ENCODE peak calls at places on chromosomes 2 and 18, in eight cellular contexts. E is HCT116; Y is CD8-positive, alpha-beta memory T cell; R is IMR-90; A is thoracic aorta; M is upper lobe of left lung; U is lower lobe of right lung; X is body of pancreas. D is an unnamed sample.

GRCh38 chr18:22031581-22031980 is 137.8 kb upstream of the GATA6 start:
- DNase-seq in X (no peak), E (no peak), U (no peak), Y (no peak), A (no peak), R (no peak), M (no peak), D (no peak)

GRCh38 chr2:201139836-201140599 is 24.1 kb downstream of the CFLAR start:
- DNase-seq in X (no peak), R (no peak), U (no peak), Y (no peak), A (no peak), E (no peak), M (no peak), D (no peak)

GRCh38 chr2:113198790-113199612 is 25.2 kb downstream of the PSD4 start:
- DNase-seq in A (no peak), E (peak; percentile 71), M (peak; percentile 88), X (peak; percentile 92), U (peak; percentile 89), Y (peak; percentile 57), R (peak; percentile 47), D (peak; percentile 49)

GRCh38 chr2:226902041-226902972 is 66.5 kb downstream of the RHBDD1 start:
- DNase-seq in A (no peak), R (no peak), E (no peak), Y (no peak), X (no peak), M (no peak), U (no peak), D (no peak)

GRCh38 chr2:53275743-53276142 is 491.9 kb upstream of the CHAC2 start:
- DNase-seq in R (no peak), U (no peak), Y (no peak), M (no peak), E (no peak), X (no peak), A (no peak), D (no peak)

GRCh38 chr2:216690451-216691209 is 4.7 kb downstream of the IGFBP5 start:
- DNase-seq in E (no peak), M (no peak), U (no peak), X (peak; percentile 28), Y (no peak), R (peak; percentile 66), A (peak; percentile 63), D (no peak)

GRCh38 chr2:64442801-64443429 is 11.0 kb upstream of the LGALSL start:
- DNase-seq in R (no peak), X (no peak), U (no peak), Y (no peak), A (no peak), E (no peak), M (no peak), D (no peak)

GRCh38 chr18:45054595-45054994 is 373.9 kb downstream of the SETBP1 start:
- DNase-seq in A (no peak), M (no peak), E (no peak), Y (no peak), X (no peak), R (no peak), U (no peak), D (no peak)

GRCh38 chr2:164388511-164388910 is 232.8 kb downstream of the GRB14 start:
- DNase-seq in Y (no peak), E (no peak), X (no peak), U (no peak), M (no peak), A (no peak), R (peak; percentile 63), D (no peak)

GRCh38 chr2:38446972-38447561 is 70.0 kb upstream of the ATL2 start:
- DNase-seq in R (no peak), E (no peak), X (no peak), M (no peak), A (no peak), Y (no peak), U (no peak), D (no peak)

GRCh38 chr2:147133273-147133901 is 711.4 kb upstream of the ACVR2A start:
- DNase-seq in U (no peak), A (no peak), R (no peak), Y (no peak), M (no peak), E (no peak), X (no peak), D (no peak)

GRCh38 chr18:79484661-79485621 is 89.2 kb downstream of the NFATC1 start:
- DNase-seq in E (no peak), M (no peak), Y (no peak), A (no peak), R (peak; percentile 98), U (peak; percentile 43), X (peak; percentile 31), D (no peak)

GRCh38 chr2:171595896-171596295 is 73.6 kb downstream of the CYBRD1 start:
- DNase-seq in Y (no peak), R (peak; percentile 95), E (no peak), X (no peak), U (no peak), A (no peak), M (no peak), D (no peak)

GRCh38 chr2:30267161-30267568 is 35.8 kb downstream of the LBH start:
- DNase-seq in M (no peak), A (no peak), R (no peak), Y (peak; percentile 32), U (no peak), X (no peak), E (no peak), D (peak; percentile 11)

GRCh38 chr2:42048318-42049251 is 764 bp downstream of the PKDCC start:
- DNase-seq in E (no peak), U (no peak), X (no peak), R (peak; percentile 45), Y (no peak), A (no peak), M (no peak), D (no peak)

GRCh38 chr2:72920317-72921087 is 3.2 kb downstream of the EMX1 start:
- DNase-seq in M (peak; percentile 17), R (peak; percentile 30), A (no peak), E (no peak), U (no peak), X (no peak), Y (no peak), D (no peak)

GRCh38 chr2:206095925-206096324 is 10.0 kb upstream of the INO80D start:
- DNase-seq in M (no peak), X (no peak), R (peak; percentile 32), U (no peak), E (no peak), A (no peak), Y (no peak), D (no peak)

GRCh38 chr2:185255566-185255965 is 483.0 kb upstream of the FSIP2 start:
- DNase-seq in R (no peak), E (no peak), A (no peak), Y (no peak), U (no peak), M (no peak), X (no peak), D (no peak)

GRCh38 chr2:66080136-66080535 is 354.8 kb upstream of the MEIS1 start:
- DNase-seq in E (no peak), Y (no peak), R (no peak), X (no peak), A (no peak), M (no peak), U (no peak), D (no peak)

GRCh38 chr2:47226124-47227040 is 71.3 kb upstream of the STPG4 start:
- DNase-seq in Y (no peak), U (no peak), X (no peak), M (no peak), R (peak; percentile 51), E (no peak), A (no peak), D (no peak)

GRCh38 chr2:105455488-105455991 is 56.7 kb upstream of the FHL2 start:
- DNase-seq in U (no peak), M (peak; percentile 47), Y (no peak), X (peak; percentile 65), A (no peak), E (peak; percentile 95), R (peak; percentile 92), D (no peak)

GRCh38 chr2:39954346-39954745 is 175.3 kb upstream of the THUMPD2 start:
- DNase-seq in Y (no peak), A (no peak), X (no peak), E (no peak), M (no peak), R (peak; percentile 72), U (no peak), D (no peak)

GRCh38 chr2:216911886-216912285 is 52.0 kb upstream of the TNP1 start:
- DNase-seq in A (no peak), M (no peak), U (no peak), X (no peak), R (peak; percentile 66), E (no peak), Y (no peak), D (no peak)

DNA sequence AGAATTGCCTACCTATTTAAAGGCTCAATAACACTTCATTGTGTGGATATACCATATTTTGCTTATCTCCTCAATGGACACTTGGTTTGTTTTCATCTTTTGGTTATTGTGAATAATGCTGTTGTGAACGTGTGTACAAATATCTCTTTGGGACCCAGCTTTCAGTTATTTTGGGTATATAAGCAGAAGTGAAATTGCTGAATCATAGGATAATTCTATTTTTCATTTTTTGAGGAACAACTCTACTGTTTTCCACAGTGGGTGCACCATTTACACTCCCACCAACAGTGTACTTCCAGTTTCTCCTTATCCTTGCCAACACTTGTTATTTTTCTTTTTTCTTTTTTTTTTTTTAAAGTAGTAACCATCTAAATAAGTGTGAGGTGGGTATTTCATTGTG is 29.0 kb downstream of the PTPN4 start:
- DNase-seq in A (no peak), X (no peak), R (no peak), M (no peak), Y (no peak), U (no peak), E (no peak), D (no peak)
- H3K9me3 ChIP-seq in A (peaks cover 17% of the 10 kb centered on the region), X (peaks cover 5% of the 10 kb centered on the region), R (peaks cover 4% of the 10 kb centered on the region), M (peaks cover 4% of the 10 kb centered on the region), Y (no peaks in the 10 kb centered on the region), U (peaks cover 24% of the 10 kb centered on the region), E (no peaks in the 10 kb centered on the region), D (peaks cover 21% of the 10 kb centered on the region)

DNA sequence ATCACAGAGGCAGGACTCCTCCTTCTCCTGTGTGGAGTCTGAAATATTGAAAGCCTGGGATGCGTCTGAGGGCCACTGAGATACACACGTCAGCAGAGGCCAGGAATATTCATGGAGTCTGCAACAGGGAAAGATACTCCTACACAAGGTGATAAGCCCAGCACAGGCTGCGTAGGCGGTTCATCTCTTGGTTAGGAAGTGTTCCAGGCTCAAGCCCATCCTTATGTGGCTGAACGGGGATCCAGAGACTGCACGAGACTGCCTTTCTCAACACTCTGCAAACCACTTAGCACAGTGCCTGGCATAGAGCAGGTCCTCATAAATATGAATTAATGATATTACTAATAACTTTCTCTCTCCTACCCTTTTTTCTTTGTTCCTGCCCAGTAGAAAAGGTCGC is 29.2 kb upstream of the AGPS start:
- DNase-seq in E (no peak), M (no peak), R (no peak), U (no peak), X (no peak), Y (no peak), A (no peak), D (no peak)
- H3K4me3 ChIP-seq in E (no peak overlapping the region), M (no peak overlapping the region), R (no peak overlapping the region), U (no peak overlapping the region), X (no peak overlapping the region), Y (no peak overlapping the region), A (no peak overlapping the region), D (no peak overlapping the region)

GRCh38 chr2:13135856-13136255 is 419.1 kb downstream of the TRIB2 start:
- DNase-seq in M (no peak), E (no peak), Y (no peak), A (no peak), R (no peak), X (no peak), U (no peak), D (no peak)
- H3K9me3 ChIP-seq in M (no peaks in the 10 kb centered on the region), E (peaks cover 9% of the 10 kb centered on the region), Y (no peaks in the 10 kb centered on the region), A (no peaks in the 10 kb centered on the region), R (no peaks in the 10 kb centered on the region), X (no peaks in the 10 kb centered on the region), U (no peaks in the 10 kb centered on the region), D (no peaks in the 10 kb centered on the region)

GRCh38 chr18:77098033-77098432 is 34.5 kb downstream of the MBP start:
- DNase-seq in Y (no peak), E (no peak), X (no peak), A (no peak), R (peak; percentile 84), U (no peak), M (peak; percentile 21), D (no peak)
- H3K4me3 ChIP-seq in Y (no peak overlapping the region), E (no peak overlapping the region), X (no peak overlapping the region), A (no peak overlapping the region), R (no peak overlapping the region), U (no peak overlapping the region), M (no peak overlapping the region), D (peak overlapping the region; percentile 33)

D was measured in CD4-positive, CD25-positive, alpha-beta regulatory T cell.